ENCODE peak calls at places on chromosomes 2 and 18, in six cellular contexts. M is PC-3, U is H9, V is adrenal gland, H is AG09309, Q is B cell. R is an unnamed sample.

GRCh38 chr18:80177128-80177527 is 68.1 kb downstream of the ADNP2 start:
- DNase-seq in Q (no peak), U (no peak), H (no peak), V (no peak), M (no peak), R (no peak)

GRCh38 chr2:217717541-217717940 is 285.3 kb downstream of the TNS1 start:
- DNase-seq in U (no peak), Q (no peak), M (no peak), V (no peak), H (no peak), R (no peak)

GRCh38 chr2:174342600-174343342 is 8.0 kb downstream of the SP9 start:
- DNase-seq in U (no peak), M (no peak), H (no peak), V (no peak), Q (peak), R (peak)

GRCh38 chr2:1995987-1996386 is 251.7 kb upstream of the PXDN start:
- DNase-seq in Q (no peak), H (no peak), V (no peak), U (no peak), M (peak), R (no peak)

GRCh38 chr2:241358470-241358869 is 2.4 kb downstream of the FARP2 start:
- DNase-seq in M (no peak), H (no peak), U (no peak), Q (peak), V (no peak), R (no peak)

GRCh38 chr2:25301453-25302352 is 40.0 kb downstream of the DNMT3A start:
- DNase-seq in H (peak), Q (no peak), U (no peak), V (peak), M (peak), R (no peak)

GRCh38 chr2:238863231-238863630 is 15.3 kb downstream of the TWIST2 start:
- DNase-seq in U (no peak), M (no peak), V (no peak), H (no peak), Q (no peak), R (no peak)

GRCh38 chr18:28065031-28065792 is 111.7 kb downstream of the CDH2 start:
- DNase-seq in H (peak), M (peak), V (no peak), U (no peak), Q (no peak), R (no peak)

GRCh38 chr2:36659872-36660312 is 36.6 kb upstream of the VIT start:
- DNase-seq in M (no peak), V (no peak), U (no peak), H (no peak), Q (no peak), R (no peak)

GRCh38 chr18:63832470-63832869 is 55.0 kb upstream of the SERPINB2 start:
- DNase-seq in U (no peak), V (no peak), M (peak), H (peak), Q (no peak), R (no peak)

GRCh38 chr2:100228967-100229366 is 86.6 kb upstream of the AFF3 start:
- DNase-seq in V (no peak), M (no peak), Q (no peak), H (no peak), U (no peak), R (no peak)

GRCh38 chr18:31931886-31932240 is 11.1 kb downstream of the TRAPPC8 start:
- DNase-seq in M (no peak), H (peak), V (no peak), U (no peak), Q (no peak), R (no peak)

GRCh38 chr2:187581125-187581896 is 27.1 kb upstream of the TFPI start:
- DNase-seq in U (no peak), M (peak), H (no peak), V (peak), Q (no peak), R (peak)

GRCh38 chr18:38526922-38527321 is 961.3 kb upstream of the CELF4 start:
- DNase-seq in M (no peak), Q (no peak), U (no peak), H (no peak), V (no peak), R (no peak)

GRCh38 chr18:39799010-39799409 is 2156.0 kb upstream of the PIK3C3 start:
- DNase-seq in U (no peak), H (no peak), V (no peak), Q (no peak), M (peak), R (no peak)

GRCh38 chr2:170086117-170086688 is 91.7 kb upstream of the MYO3B start:
- DNase-seq in H (no peak), M (no peak), Q (no peak), U (no peak), V (no peak), R (no peak)

GRCh38 chr2:1814616-1815015 is 70.3 kb upstream of the PXDN start:
- DNase-seq in Q (no peak), M (no peak), V (no peak), H (no peak), U (no peak), R (no peak)

GRCh38 chr18:21444465-21445023 is 156.0 kb downstream of the ESCO1 start:
- DNase-seq in M (peak), U (peak), Q (no peak), H (peak), V (peak), R (peak)

GRCh38 chr2:191265311-191266170 is 20.3 kb downstream of the MYO1B start:
- DNase-seq in Q (no peak), M (peak), H (no peak), U (no peak), V (no peak), R (no peak)

GRCh38 chr2:237878321-237879057 is 19.1 kb downstream of the RAMP1 start:
- DNase-seq in Q (peak), U (no peak), M (no peak), H (no peak), V (no peak), R (no peak)

GRCh38 chr2:60710707-60711106 is 45.4 kb upstream of the PAPOLG start:
- DNase-seq in U (no peak), M (no peak), Q (no peak), H (no peak), V (peak), R (no peak)

GRCh38 chr2:195572894-195573293 is 84.1 kb upstream of the SLC39A10 start:
- DNase-seq in Q (no peak), H (no peak), U (no peak), V (no peak), M (no peak), R (no peak)

GRCh38 chr2:195575021-195575420 is 82.0 kb upstream of the SLC39A10 start:
- DNase-seq in Q (no peak), V (no peak), M (no peak), H (no peak), U (no peak), R (no peak)

GRCh38 chr2:195573314-195573713 is 83.7 kb upstream of the SLC39A10 start:
- DNase-seq in V (no peak), M (no peak), H (no peak), U (no peak), Q (no peak), R (no peak)

GRCh38 chr2:195574305-195574704 is 82.7 kb upstream of the SLC39A10 start:
- DNase-seq in Q (no peak), H (no peak), M (no peak), V (no peak), U (no peak), R (no peak)

GRCh38 chr2:195575879-195576391 is 81.1 kb upstream of the SLC39A10 start:
- DNase-seq in H (peak), M (peak), Q (peak), U (no peak), V (no peak), R (no peak)
- TF ChIP-seq CTCF in H (no peak), M (peak), Q (peak), U (peak), V (no peak), R (no peak)

GRCh38 chr2:195308163-195308562 is 348.9 kb upstream of the SLC39A10 start:
- DNase-seq in Q (no peak), M (peak), V (no peak), H (no peak), U (no peak), R (no peak)

GRCh38 chr2:195307751-195308150 is 349.3 kb upstream of the SLC39A10 start:
- DNase-seq in U (peak), Q (no peak), V (no peak), H (no peak), M (peak), R (no peak)

GRCh38 chr2:195304310-195304709 is 352.7 kb upstream of the SLC39A10 start:
- DNase-seq in V (peak), U (peak), M (peak), Q (no peak), H (no peak), R (no peak)
- TF ChIP-seq CTCF in V (peak), U (peak), M (peak), Q (no peak), H (no peak), R (no peak)

DNA sequence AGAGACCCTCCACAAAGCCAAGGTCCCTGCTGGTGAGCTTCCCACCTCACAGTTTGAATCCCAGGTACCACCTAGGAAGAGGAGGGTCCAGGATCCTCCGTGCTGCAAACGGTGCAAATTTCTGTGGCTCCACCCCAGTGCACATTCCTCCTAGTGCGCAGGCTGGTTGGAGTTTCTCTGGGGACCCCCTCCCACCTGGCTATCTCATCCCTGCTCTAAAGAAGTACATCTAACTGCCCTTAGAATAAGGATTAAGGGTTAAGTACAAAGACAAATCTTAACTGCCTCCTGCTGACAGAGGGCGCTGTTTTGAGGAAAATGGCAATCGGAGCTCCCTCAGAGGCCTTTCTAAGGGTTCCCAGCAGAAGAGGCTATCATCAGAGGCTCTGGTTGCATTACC is 109.6 kb upstream of the FSIP2 start:
- DNase-seq in U (peak), Q (no peak), V (peak), H (no peak), M (peak), R (peak)
- TF ChIP-seq CTCF in U (peak), Q (no peak), V (no peak), H (no peak), M (peak), R (peak)

DNA sequence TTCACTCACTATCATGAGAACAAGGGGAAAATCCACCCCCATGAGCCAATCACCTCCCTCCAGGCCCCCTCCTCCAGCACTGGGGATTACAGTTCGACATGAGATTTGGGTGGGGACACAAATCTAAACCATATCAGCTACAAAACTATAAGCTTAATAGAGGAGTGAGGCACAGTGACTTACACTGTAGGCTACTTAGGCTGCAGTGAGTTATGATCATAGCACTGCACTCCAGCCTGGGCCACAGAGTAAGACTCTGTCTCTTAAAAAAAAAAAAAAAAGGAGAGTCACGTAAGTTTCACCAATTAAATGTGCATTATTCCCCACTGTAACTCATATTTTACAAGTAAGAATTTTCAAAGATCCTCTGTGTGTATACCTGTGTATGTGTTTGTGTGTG is 26.2 kb upstream of the COLEC12 start:
- DNase-seq in H (no peak), M (no peak), U (no peak), V (no peak), Q (no peak), R (no peak)
- TF ChIP-seq CTCF in H (no peak), M (no peak), U (no peak), V (no peak), Q (no peak), R (no peak)

GRCh38 chr18:74898965-74899364 is 301.3 kb downstream of the ZNF407 start:
- DNase-seq in U (no peak), Q (no peak), M (peak), V (no peak), H (no peak), R (no peak)

GRCh38 chr18:74899554-74899953 is 301.9 kb downstream of the ZNF407 start:
- DNase-seq in H (no peak), V (peak), U (no peak), M (no peak), Q (no peak), R (no peak)

GRCh38 chr18:74897971-74898657 is 300.4 kb downstream of the ZNF407 start:
- DNase-seq in V (no peak), U (no peak), H (peak), Q (no peak), M (peak), R (no peak)

GRCh38 chr18:74895686-74896085 is 298.0 kb downstream of the ZNF407 start:
- DNase-seq in Q (no peak), U (no peak), V (no peak), M (peak), H (no peak), R (no peak)

DNA sequence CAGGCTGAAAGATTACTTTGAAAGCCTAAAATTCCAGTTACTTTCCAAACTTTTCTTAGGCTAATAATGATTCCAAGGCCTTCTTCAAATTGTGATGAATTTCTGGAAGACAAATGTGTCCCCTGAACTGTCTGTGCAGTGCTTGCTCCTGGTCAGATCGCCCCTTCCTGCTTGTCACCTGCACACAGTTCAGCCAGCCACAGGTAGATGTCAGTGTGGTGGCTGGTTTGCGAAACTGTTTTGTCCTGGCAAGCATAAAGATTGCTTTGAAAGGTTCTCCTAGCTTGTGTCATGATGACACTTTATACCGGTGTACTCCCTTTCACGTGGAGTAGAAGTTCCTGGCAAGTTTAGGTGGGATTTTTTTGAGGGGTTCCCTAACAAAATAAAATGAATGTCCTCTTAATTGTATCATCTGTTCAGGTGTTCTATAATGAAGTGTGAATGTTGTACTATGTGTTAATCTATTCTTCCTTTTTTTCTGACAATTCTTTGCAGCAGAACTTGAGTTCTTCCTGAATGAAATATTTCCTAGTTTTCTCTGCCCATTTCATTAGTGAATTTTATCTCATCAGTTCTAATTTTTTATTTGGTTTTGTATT is 298.8 kb downstream of the ZNF407 start:
- DNase-seq in Q (no peak), V (peak), M (peak), U (peak), H (no peak), R (peak)
- TF ChIP-seq CTCF in Q (peak), V (peak), M (peak), U (peak), H (no peak), R (peak)

DNA sequence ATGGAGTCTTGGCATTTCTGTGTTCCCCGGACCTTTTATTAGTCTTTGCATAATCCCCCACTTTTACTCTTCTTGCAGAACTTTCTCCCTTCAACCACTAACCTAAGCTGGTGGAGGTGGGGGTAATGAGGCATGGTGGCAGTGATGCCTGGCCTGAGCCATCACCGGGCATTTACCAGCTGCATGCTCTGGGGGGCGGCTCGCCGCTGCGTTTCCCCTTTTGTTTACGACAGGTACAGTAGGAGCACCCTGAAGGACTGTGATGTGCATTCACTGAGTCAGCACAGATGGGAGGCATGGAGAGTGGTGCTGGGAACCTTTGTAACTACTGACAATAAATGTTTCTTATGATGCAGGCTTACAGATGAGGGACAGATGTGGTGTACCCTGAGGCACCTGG is 46.9 kb downstream of the PLEKHB2 start:
- DNase-seq in V (no peak), U (peak), H (no peak), Q (no peak), M (no peak), R (no peak)
- TF ChIP-seq CTCF in V (no peak), U (peak), H (no peak), Q (no peak), M (no peak), R (no peak)

DNA sequence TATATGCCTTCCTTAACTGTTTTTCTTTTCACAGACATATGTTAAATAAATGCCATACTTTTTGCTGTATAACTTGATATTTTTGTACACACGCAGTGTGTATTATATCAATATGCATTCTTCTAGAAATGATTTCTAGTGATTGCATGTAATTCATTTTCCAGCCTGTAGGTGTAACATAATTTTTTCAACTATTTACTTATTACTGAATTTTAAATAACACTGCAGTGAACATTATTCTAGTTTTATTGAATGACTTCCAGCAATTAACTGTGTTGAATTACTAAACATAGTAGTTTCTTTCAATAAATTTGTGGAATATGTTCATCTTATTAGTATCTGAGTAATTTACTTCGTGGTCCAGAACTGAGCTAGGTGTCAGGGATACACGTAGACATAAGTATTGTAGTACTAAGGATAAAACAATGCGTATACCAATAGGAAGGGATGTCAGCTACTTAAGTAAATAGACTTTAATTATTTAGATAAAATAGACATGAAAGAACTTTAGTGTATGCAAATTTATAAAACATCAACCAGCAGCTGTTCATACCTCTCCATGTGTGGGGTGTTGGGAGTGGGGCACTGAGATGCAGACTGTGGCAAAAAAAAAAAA is 28.0 kb downstream of the TANC1 start:
- DNase-seq in V (no peak), M (no peak), H (no peak), U (no peak), Q (no peak), R (no peak)
- TF ChIP-seq CTCF in V (peak), M (peak), H (no peak), U (peak), Q (peak), R (peak)

R was measured in nephron progenitor cell.